ENCODE peak calls at places on chromosomes 11 and 22, in eight cellular contexts. Q is GM12878, H is lower lobe of right lung, G is psoas muscle, X is lung, T is K562, B is pancreas, U is right cardiac atrium. M is an unnamed sample.

GRCh38 chr11:7528514-7529049 is 14.8 kb downstream of the PPFIBP2 start:
- ATAC-seq in Q (peak), H (no peak), G (no peak), X (no peak), T (no peak), B (no peak), U (no peak), M (no peak)

GRCh38 chr11:22433066-22433450 is 94.9 kb downstream of the SLC17A6 start:
- ATAC-seq in Q (no peak), H (no peak), G (no peak), X (no peak), T (no peak), B (peak), U (peak), M (no peak)

GRCh38 chr22:26673485-26673884 is 16.1 kb downstream of the MIAT start:
- ATAC-seq in Q (peak), H (no peak), G (no peak), X (no peak), T (no peak), B (no peak), U (no peak), M (no peak)

GRCh38 chr11:95108671-95109551 is 19.3 kb downstream of the ENDOD1 start:
- ATAC-seq in Q (no peak), H (peak), G (no peak), X (peak), T (peak), B (no peak), U (peak), M (peak)

GRCh38 chr11:67657300-67657699 is 6.8 kb upstream of the ACY3 start:
- ATAC-seq in Q (peak), H (no peak), G (no peak), X (no peak), T (no peak), B (no peak), U (no peak), M (no peak)

GRCh38 chr22:27494821-27495220 is 306.7 kb downstream of the MN1 start:
- ATAC-seq in Q (no peak), H (no peak), G (no peak), X (no peak), T (no peak), B (no peak), U (no peak), M (no peak)

GRCh38 chr11:78224906-78225420 is 36.2 kb downstream of the USP35 start:
- ATAC-seq in Q (no peak), H (no peak), G (no peak), X (no peak), T (no peak), B (no peak), U (no peak), M (no peak)

GRCh38 chr11:1869427-1870325 is 16.8 kb downstream of the LSP1 start:
- ATAC-seq in Q (no peak), H (no peak), G (peak), X (no peak), T (peak), B (peak), U (peak), M (peak)

GRCh38 chr11:111320728-111321568 is 22.6 kb downstream of the POU2AF3 start:
- ATAC-seq in Q (no peak), H (peak), G (no peak), X (no peak), T (no peak), B (peak), U (no peak), M (no peak)

GRCh38 chr11:60281482-60281881 is 1.0 kb downstream of the MS4A4A start:
- ATAC-seq in Q (no peak), H (peak), G (no peak), X (no peak), T (no peak), B (no peak), U (no peak), M (no peak)

GRCh38 chr22:28139993-28140392 is 220.9 kb upstream of the PITPNB start:
- ATAC-seq in Q (no peak), H (no peak), G (no peak), X (no peak), T (no peak), B (no peak), U (peak), M (no peak)

GRCh38 chr11:88383446-88383845 is 45.9 kb upstream of the CTSC start:
- ATAC-seq in Q (peak), H (no peak), G (no peak), X (no peak), T (no peak), B (no peak), U (no peak), M (no peak)

GRCh38 chr11:44316388-44317240 is 6.7 kb upstream of the ALX4 start:
- ATAC-seq in Q (no peak), H (peak), G (peak), X (no peak), T (no peak), B (peak), U (peak), M (no peak)

GRCh38 chr22:35835267-35835997 is 117.8 kb downstream of the APOL5 start:
- ATAC-seq in Q (no peak), H (no peak), G (no peak), X (no peak), T (no peak), B (no peak), U (no peak), M (no peak)

GRCh38 chr22:25656724-25657123 is 85.3 kb upstream of the MYO18B start:
- ATAC-seq in Q (peak), H (no peak), G (no peak), X (no peak), T (no peak), B (no peak), U (no peak), M (no peak)

GRCh38 chr22:35587447-35587870 is 29.7 kb downstream of the MB start:
- ATAC-seq in Q (no peak), H (peak), G (peak), X (peak), T (no peak), B (peak), U (peak), M (peak)

GRCh38 chr11:9839550-9839949 is 175.7 kb downstream of the SWAP70 start:
- ATAC-seq in Q (peak), H (no peak), G (no peak), X (no peak), T (no peak), B (no peak), U (no peak), M (no peak)
- H3K27ac ChIP-seq in Q (no peak), H (no peak), G (no peak), X (no peak), T (no peak), B (no peak), U (no peak), M (no peak)

DNA sequence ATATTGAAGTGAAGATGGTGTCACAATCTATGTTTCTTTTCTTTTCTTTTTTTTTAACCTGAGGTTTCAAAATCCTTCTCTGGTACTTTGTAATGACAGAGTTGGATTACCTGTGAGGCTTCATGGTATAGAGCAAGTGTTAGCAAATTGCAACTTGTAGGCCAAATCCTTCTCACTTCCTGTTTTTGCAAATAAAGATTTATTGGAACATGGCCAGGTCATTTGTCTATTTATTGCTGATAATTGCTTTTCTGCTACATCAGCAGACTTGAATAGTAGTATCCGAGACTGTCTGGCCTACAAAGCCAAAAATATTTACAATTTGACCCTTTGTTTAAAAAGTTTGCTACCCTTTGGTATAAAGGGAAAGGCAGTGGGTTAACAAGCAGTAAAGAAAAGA is 1059.4 kb upstream of the CCDC90B start:
- ATAC-seq in Q (peak), H (no peak), G (no peak), X (no peak), T (no peak), B (no peak), U (no peak), M (no peak)
- H3K27ac ChIP-seq in Q (no peak), H (no peak), G (no peak), X (no peak), T (no peak), B (no peak), U (no peak), M (no peak)

DNA sequence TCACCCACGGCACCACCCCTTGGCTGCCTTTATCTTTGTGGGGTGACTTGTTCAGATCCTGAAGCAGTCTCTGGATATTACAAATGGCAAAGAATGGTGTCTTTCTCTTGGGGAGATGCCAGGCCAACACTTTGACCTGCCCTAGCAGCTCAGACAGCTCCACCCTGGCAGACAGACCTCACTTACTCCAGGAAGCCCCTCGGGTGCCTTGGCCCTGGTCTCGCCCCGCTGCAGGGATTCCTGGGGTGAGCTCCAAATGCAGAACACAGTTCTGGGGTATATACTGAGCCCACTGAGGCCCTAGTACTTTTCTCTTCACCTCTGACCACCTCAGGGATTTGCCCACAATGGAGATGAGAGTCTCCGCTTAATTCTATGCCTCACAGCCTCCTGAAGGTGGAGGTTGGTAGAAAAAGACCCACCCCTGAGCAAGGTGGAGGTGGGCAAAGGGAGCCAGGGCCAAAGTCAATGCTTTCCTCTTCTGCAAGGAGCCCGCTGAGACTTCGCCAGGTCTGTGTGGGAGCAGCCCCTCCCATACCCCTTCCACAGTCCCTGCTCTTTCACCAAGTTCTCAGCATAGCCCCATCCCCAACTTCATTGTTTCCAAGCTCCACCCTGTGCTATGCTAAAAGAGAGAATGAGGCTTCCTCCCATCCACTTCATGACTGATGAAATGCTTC is 11.1 kb upstream of the ST3GAL4 start:
- ATAC-seq in Q (no peak), H (no peak), G (no peak), X (no peak), T (no peak), B (no peak), U (no peak), M (no peak)
- H3K27ac ChIP-seq in Q (no peak), H (no peak), G (no peak), X (no peak), T (no peak), B (no peak), U (no peak), M (no peak)

GRCh38 chr11:68939583-68940555 is 36.2 kb downstream of the IGHMBP2 start:
- ATAC-seq in Q (no peak), H (no peak), G (no peak), X (no peak), T (no peak), B (no peak), U (no peak), M (no peak)

GRCh38 chr11:68941324-68942089 is 37.8 kb downstream of the IGHMBP2 start:
- ATAC-seq in Q (no peak), H (no peak), G (no peak), X (no peak), T (no peak), B (no peak), U (no peak), M (no peak)

GRCh38 chr11:68942751-68943271 is 38.0 kb downstream of the MRGPRD start:
- ATAC-seq in Q (peak), H (peak), G (no peak), X (no peak), T (no peak), B (no peak), U (peak), M (peak)

GRCh38 chr11:68940651-68941323 is 37.1 kb downstream of the IGHMBP2 start:
- ATAC-seq in Q (no peak), H (no peak), G (no peak), X (no peak), T (peak), B (no peak), U (no peak), M (no peak)

GRCh38 chr11:68942090-68942620 is 38.5 kb downstream of the IGHMBP2 start:
- ATAC-seq in Q (no peak), H (no peak), G (no peak), X (no peak), T (no peak), B (no peak), U (no peak), M (peak)
- H3K27ac ChIP-seq in Q (no peak), H (peak), G (peak), X (no peak), T (no peak), B (no peak), U (no peak), M (peak)

GRCh38 chr11:8928981-8929615 is 3.6 kb downstream of the C11orf16 start:
- ATAC-seq in Q (no peak), H (no peak), G (no peak), X (no peak), T (no peak), B (no peak), U (no peak), M (no peak)
- H3K27ac ChIP-seq in Q (no peak), H (no peak), G (no peak), X (no peak), T (no peak), B (no peak), U (no peak), M (no peak)